ENCODE peak calls at places on chromosomes 7 and 10, in six cellular contexts. Z is body of pancreas; R is ecto neural progenitor cell; X is activated CD4-positive, alpha-beta T cell treated with anti-CD3 and anti-CD28 coated beads, Interleukin-2, amount 50 U/mL, for 1 hour; S is stromal cell of bone marrow; I is HTR-8/SVneo. D is an unnamed sample.

GRCh38 chr10:72753760-72754231 is 61.9 kb downstream of the MCU start:
- DNase-seq in Z (no peak), R (no peak), X (no peak), S (no peak), I (no peak), D (no peak)

GRCh38 chr7:74092321-74092963 is 8.8 kb downstream of the LIMK1 start:
- DNase-seq in Z (no peak), R (peak; percentile 67), X (no peak), S (no peak), I (no peak), D (peak; percentile 25)

GRCh38 chr10:47025540-47026300 is 114.5 kb downstream of the PTPN20 start:
- DNase-seq in Z (no peak), R (peak; percentile 38), X (no peak), S (peak; percentile 79), I (no peak), D (no peak)

GRCh38 chr10:114526112-114526496 is 121.8 kb upstream of the AFAP1L2 start:
- DNase-seq in Z (no peak), R (no peak), X (no peak), S (no peak), I (no peak), D (no peak)

GRCh38 chr10:49500420-49500819 is 38.5 kb downstream of the ERCC6 start:
- DNase-seq in Z (peak; percentile 35), R (no peak), X (no peak), S (no peak), I (no peak), D (no peak)

GRCh38 chr10:116312534-116312933 is 11.7 kb upstream of the CCDC172 start:
- DNase-seq in Z (no peak), R (no peak), X (no peak), S (no peak), I (no peak), D (no peak)

GRCh38 chr7:5758753-5759330 is 22.6 kb downstream of the RNF216 start:
- DNase-seq in Z (no peak), R (no peak), X (no peak), S (no peak), I (no peak), D (no peak)

GRCh38 chr7:2044311-2044882 is 188.3 kb downstream of the MAD1L1 start:
- DNase-seq in Z (peak; percentile 7), R (no peak), X (no peak), S (no peak), I (no peak), D (no peak)

GRCh38 chr7:129343099-129343700 is 91.0 kb upstream of the STRIP2 start:
- DNase-seq in Z (no peak), R (no peak), X (no peak), S (peak; percentile 40), I (peak; percentile 39), D (no peak)

GRCh38 chr10:15793664-15794063 is 66.6 kb downstream of the MINDY3 start:
- DNase-seq in Z (no peak), R (no peak), X (no peak), S (no peak), I (no peak), D (no peak)

GRCh38 chr7:73809454-73810090 is 21.2 kb upstream of the CLDN4 start:
- DNase-seq in Z (no peak), R (peak; percentile 40), X (no peak), S (no peak), I (no peak), D (peak; percentile 91)

GRCh38 chr10:121406823-121407545 is 191.3 kb downstream of the FGFR2 start:
- DNase-seq in Z (peak; percentile 20), R (no peak), X (no peak), S (no peak), I (no peak), D (no peak)

GRCh38 chr10:110353244-110354119 is 48.8 kb upstream of the SMNDC1 start:
- DNase-seq in Z (no peak), R (no peak), X (no peak), S (peak; percentile 93), I (peak; percentile 33), D (peak; percentile 28)

GRCh38 chr10:131736321-131736980 is 164.4 kb upstream of the PPP2R2D start:
- DNase-seq in Z (no peak), R (no peak), X (no peak), S (no peak), I (no peak), D (no peak)

D was measured in transverse colon.